ENCODE peak calls at places on chromosomes 2 and 18, in six cellular contexts. F is endothelial cell, S is nephron progenitor cell, C is AG04450, M is BJ, X is lower leg skin. O is an unnamed sample.

GRCh38 chr2:24793752-24794477 is 690 bp downstream of the CENPO start:
- DNase-seq in F (peak), S (peak), C (no peak), M (no peak), X (no peak), O (peak)

GRCh38 chr18:9380571-9381390 is 46.2 kb downstream of the TWSG1 start:
- DNase-seq in F (no peak), S (no peak), C (peak), M (peak), X (no peak), O (no peak)

GRCh38 chr2:212832211-212833195 is 293.9 kb upstream of the ERBB4 start:
- DNase-seq in F (no peak), S (no peak), C (no peak), M (no peak), X (no peak), O (no peak)

GRCh38 chr2:207848545-207848928 is 78.8 kb upstream of the FZD5 start:
- DNase-seq in F (no peak), S (no peak), C (no peak), M (no peak), X (peak), O (no peak)

GRCh38 chr18:75203456-75204261 is 5.3 kb downstream of the PTGR3 start:
- DNase-seq in F (peak), S (peak), C (no peak), M (no peak), X (no peak), O (no peak)

GRCh38 chr18:26536032-26536431 is 12.3 kb downstream of the KCTD1 start:
- DNase-seq in F (no peak), S (no peak), C (no peak), M (no peak), X (no peak), O (peak)

GRCh38 chr2:31736695-31737454 is 156.1 kb upstream of the SRD5A2 start:
- DNase-seq in F (no peak), S (no peak), C (no peak), M (no peak), X (no peak), O (no peak)

GRCh38 chr2:197674546-197674945 is 841 bp downstream of the RFTN2 start:
- DNase-seq in F (no peak), S (peak), C (no peak), M (no peak), X (no peak), O (no peak)

GRCh38 chr18:5066380-5066977 is 130.6 kb downstream of the AKAIN1 start:
- DNase-seq in F (peak), S (no peak), C (no peak), M (no peak), X (no peak), O (peak)
- TF ChIP-seq CTCF in F (peak), S (peak), C (no peak), M (no peak), X (no peak), O (peak)

GRCh38 chr2:147468963-147469362 is 375.9 kb upstream of the ACVR2A start:
- DNase-seq in F (no peak), S (no peak), C (no peak), M (no peak), X (no peak), O (no peak)

GRCh38 chr2:147464737-147465437 is 379.9 kb upstream of the ACVR2A start:
- DNase-seq in F (no peak), S (no peak), C (no peak), M (no peak), X (no peak), O (no peak)

GRCh38 chr2:147469471-147469870 is 375.4 kb upstream of the ACVR2A start:
- DNase-seq in F (no peak), S (no peak), C (no peak), M (no peak), X (no peak), O (no peak)

GRCh38 chr2:147468349-147468748 is 376.5 kb upstream of the ACVR2A start:
- DNase-seq in F (no peak), S (no peak), C (no peak), M (no peak), X (no peak), O (no peak)

GRCh38 chr2:147467441-147467840 is 377.4 kb upstream of the ACVR2A start:
- DNase-seq in F (no peak), S (no peak), C (no peak), M (no peak), X (no peak), O (no peak)
- TF ChIP-seq CTCF in F (no peak), S (no peak), C (no peak), M (no peak), X (no peak), O (no peak)

GRCh38 chr2:59276917-59277316 is 1035.8 kb upstream of the FANCL start:
- DNase-seq in F (no peak), S (no peak), C (no peak), M (no peak), X (no peak), O (no peak)

GRCh38 chr2:59277656-59278055 is 1036.5 kb upstream of the FANCL start:
- DNase-seq in F (no peak), S (no peak), C (no peak), M (no peak), X (no peak), O (no peak)

DNA sequence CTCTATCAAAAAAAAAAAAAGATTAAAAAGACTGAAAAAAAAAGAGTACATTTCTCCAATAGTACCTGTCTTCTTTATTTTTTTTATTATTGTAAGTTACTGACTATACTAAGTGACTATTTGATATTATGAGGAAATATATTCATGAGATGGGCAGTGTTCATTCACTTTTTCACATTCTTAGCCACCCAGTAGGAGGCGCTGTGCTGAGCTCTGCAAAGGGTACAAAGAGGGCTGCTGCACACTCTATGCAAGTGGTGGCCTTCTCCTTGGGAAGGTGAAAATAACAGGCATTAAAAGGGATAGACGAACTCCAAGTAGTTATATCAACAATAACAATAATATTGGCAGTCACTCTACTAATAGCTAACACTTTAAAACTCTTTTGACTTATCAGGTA is 1034.9 kb upstream of the FANCL start:
- DNase-seq in F (no peak), S (peak), C (no peak), M (no peak), X (no peak), O (peak)
- TF ChIP-seq CTCF in F (peak), S (peak), C (no peak), M (peak), X (no peak), O (peak)

DNA sequence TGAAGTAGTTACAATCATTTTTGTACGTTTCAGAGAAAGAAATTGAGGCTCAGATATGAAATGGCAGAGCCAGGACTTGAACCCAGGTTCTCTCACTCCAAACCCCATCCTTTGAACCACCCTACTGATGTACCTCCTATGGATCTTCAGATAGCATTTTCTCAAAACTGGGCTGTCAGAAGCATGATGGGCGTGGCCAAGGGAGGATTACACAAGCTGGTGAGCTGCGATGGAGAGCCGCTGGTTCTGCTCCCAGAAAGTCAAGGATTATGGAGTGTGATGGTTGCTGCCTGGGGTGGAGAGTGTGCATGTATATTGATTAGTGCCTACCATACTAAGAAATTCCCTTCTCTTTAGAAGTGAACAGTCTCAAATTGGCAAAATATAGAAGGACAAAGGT is 47.0 kb upstream of the PPP1CB start:
- DNase-seq in F (no peak), S (no peak), C (no peak), M (no peak), X (no peak), O (no peak)
- TF ChIP-seq CTCF in F (no peak), S (no peak), C (no peak), M (no peak), X (no peak), O (no peak)